ENCODE peak calls at places on chromosomes 7 and 10, in five cellular contexts. Q is OCI-LY7; M is thoracic aorta; A is CD8-positive, alpha-beta memory T cell; L is endodermal cell. Y is an unnamed sample. For H3K4me1, the result is how much of the 10 kb centered on the place peaks cover.

GRCh38 chr10:119316729-119317097 is 109.3 kb downstream of the GRK5 start:
- DNase-seq in Q (no peak), M (peak), A (no peak), L (peak), Y (no peak)

GRCh38 chr10:114332808-114333207 is 71.5 kb downstream of the AFAP1L2 start:
- DNase-seq in Q (no peak), M (no peak), A (no peak), L (no peak), Y (no peak)

GRCh38 chr10:64450312-64450711 is 929.1 kb downstream of the REEP3 start:
- DNase-seq in Q (no peak), M (no peak), A (no peak), L (no peak), Y (no peak)

GRCh38 chr7:34075976-34076375 is 170.6 kb downstream of the BMPER start:
- DNase-seq in Q (no peak), M (no peak), A (no peak), L (no peak), Y (no peak)

GRCh38 chr7:57385668-57386067 is 64.3 kb upstream of the ZNF716 start:
- DNase-seq in Q (no peak), M (no peak), A (no peak), L (no peak), Y (no peak)

GRCh38 chr7:137835486-137836112 is 11.2 kb downstream of the DGKI start:
- DNase-seq in Q (no peak), M (no peak), A (no peak), L (no peak), Y (no peak)

GRCh38 chr7:118080947-118081346 is 103.0 kb upstream of the LSM8 start:
- DNase-seq in Q (no peak), M (no peak), A (no peak), L (peak), Y (no peak)

GRCh38 chr10:31479752-31480151 is 160.7 kb downstream of the ZEB1 start:
- DNase-seq in Q (no peak), M (no peak), A (no peak), L (no peak), Y (no peak)

GRCh38 chr10:47458466-47459154 is 25.3 kb downstream of the ANXA8 start:
- DNase-seq in Q (no peak), M (no peak), A (no peak), L (no peak), Y (no peak)

GRCh38 chr7:43291789-43292188 is 179.3 kb downstream of the HECW1 start:
- DNase-seq in Q (no peak), M (no peak), A (no peak), L (no peak), Y (no peak)

GRCh38 chr10:70657036-70657435 is 15.3 kb upstream of the ADAMTS14 start:
- DNase-seq in Q (no peak), M (no peak), A (no peak), L (no peak), Y (no peak)

GRCh38 chr7:11026452-11027359 is 53.0 kb downstream of the PHF14 start:
- DNase-seq in Q (no peak), M (no peak), A (no peak), L (no peak), Y (no peak)

GRCh38 chr7:101990811-101991418 is 173.5 kb downstream of the CUX1 start:
- DNase-seq in Q (peak), M (no peak), A (no peak), L (no peak), Y (no peak)

GRCh38 chr10:119290301-119291036 is 83.1 kb downstream of the GRK5 start:
- DNase-seq in Q (no peak), M (no peak), A (no peak), L (no peak), Y (no peak)

GRCh38 chr7:25716421-25716820 is 435.6 kb upstream of the NFE2L3 start:
- DNase-seq in Q (no peak), M (no peak), A (no peak), L (no peak), Y (no peak)

GRCh38 chr10:112790921-112791320 is 159.1 kb upstream of the TCF7L2 start:
- DNase-seq in Q (no peak), M (no peak), A (no peak), L (no peak), Y (no peak)

GRCh38 chr7:74511360-74511759 is 57.7 kb downstream of the GTF2IRD1 start:
- DNase-seq in Q (no peak), M (no peak), A (no peak), L (no peak), Y (no peak)

GRCh38 chr10:76769161-76769560 is 868.4 kb downstream of the KCNMA1 start:
- DNase-seq in Q (no peak), M (no peak), A (no peak), L (no peak), Y (no peak)

GRCh38 chr7:16412535-16413247 is 8.6 kb downstream of the CRPPA start:
- DNase-seq in Q (no peak), M (no peak), A (no peak), L (no peak), Y (no peak)

GRCh38 chr7:78118470-78118869 is 319.9 kb downstream of the PHTF2 start:
- DNase-seq in Q (no peak), M (no peak), A (no peak), L (no peak), Y (no peak)

GRCh38 chr7:47513741-47514241 is 68.1 kb downstream of the TNS3 start:
- DNase-seq in Q (no peak), M (no peak), A (no peak), L (no peak), Y (no peak)

GRCh38 chr7:954330-955238 is at the start of gene ADAP1:
- DNase-seq in Q (peak), M (no peak), A (peak), L (no peak), Y (peak)

DNA sequence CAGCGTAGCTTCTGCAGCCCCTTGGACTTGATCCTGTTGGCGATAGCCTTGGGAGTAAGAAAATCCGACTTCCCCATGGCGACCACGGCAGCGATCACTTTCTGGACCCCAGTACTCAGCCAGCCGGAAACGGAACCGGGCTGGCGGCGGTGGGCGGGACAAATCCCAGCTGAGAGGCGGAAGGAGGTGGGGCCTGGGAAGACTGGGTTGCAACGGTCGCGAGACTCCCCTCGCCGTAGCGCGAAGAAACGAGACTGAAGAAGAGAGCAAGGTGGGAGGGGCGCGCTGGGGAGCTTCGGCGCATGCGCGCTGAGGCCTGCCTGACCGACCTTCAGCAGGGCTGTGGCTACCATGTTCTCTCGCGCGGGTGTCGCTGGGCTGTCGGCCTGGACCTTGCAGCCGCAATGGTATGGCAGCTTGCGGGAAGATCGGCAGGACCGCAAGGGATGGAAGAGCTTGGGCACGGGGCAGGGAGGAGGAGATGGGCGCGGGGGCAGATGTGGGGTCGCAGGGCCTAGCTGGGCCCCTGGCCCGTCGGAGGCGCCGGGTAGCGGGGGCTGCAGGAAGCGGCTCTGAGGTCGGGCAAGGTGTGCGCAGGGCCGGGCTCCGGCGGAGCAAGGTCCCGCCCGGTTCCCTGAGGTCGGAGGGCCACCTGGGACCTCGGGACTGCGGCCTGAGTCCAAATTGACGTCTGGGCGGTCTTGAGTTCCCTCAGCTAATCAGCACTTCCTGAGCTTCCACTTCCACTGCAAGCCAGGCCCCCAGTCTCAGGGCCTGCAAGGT is at the start of the genes ATP5F1C and KIN:
- DNase-seq in Q (peak), M (peak), A (peak), L (peak), Y (peak)
- H3K4me1 ChIP-seq in Q (under half), M (under half), A (under half), L (under half), Y (half or more)

GRCh38 chr7:98286701-98287485 is 5.4 kb downstream of the BRI3 start:
- DNase-seq in Q (no peak), M (no peak), A (no peak), L (no peak), Y (no peak)
- H3K4me3 ChIP-seq in Q (no peak), M (peak), A (no peak), L (no peak), Y (no peak)

GRCh38 chr7:150751702-150752101 is 14.5 kb downstream of the GIMAP5 start:
- DNase-seq in Q (no peak), M (no peak), A (no peak), L (no peak), Y (no peak)

GRCh38 chr7:150753826-150754603 is 16.8 kb downstream of the GIMAP5 start:
- DNase-seq in Q (peak), M (no peak), A (no peak), L (peak), Y (no peak)

GRCh38 chr7:150754950-150755349 is 17.7 kb downstream of the GIMAP5 start:
- DNase-seq in Q (no peak), M (no peak), A (no peak), L (no peak), Y (no peak)

GRCh38 chr7:150755473-150756099 is 18.4 kb downstream of the GIMAP5 start:
- DNase-seq in Q (no peak), M (no peak), A (peak), L (no peak), Y (peak)

DNA sequence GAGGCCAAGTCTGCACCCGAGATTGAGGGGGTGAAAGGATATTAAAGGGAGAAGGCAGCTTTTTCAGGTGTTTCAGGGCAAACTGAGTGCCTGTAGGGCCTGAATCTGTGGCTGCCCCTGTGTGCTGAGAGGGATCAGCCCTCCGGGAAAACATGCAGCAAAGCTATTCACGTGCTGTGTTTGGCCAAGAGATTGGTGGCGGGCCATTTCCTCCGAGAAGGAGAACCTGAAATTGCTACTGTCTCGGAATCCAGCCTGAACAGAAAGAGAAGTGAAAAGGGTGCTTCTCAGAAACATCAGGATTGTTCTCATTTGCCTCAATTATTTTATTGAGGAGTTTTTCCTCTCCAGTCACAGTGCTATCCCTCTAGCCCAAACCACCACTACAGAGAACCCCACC is 16.0 kb downstream of the GIMAP5 start:
- DNase-seq in Q (no peak), M (no peak), A (no peak), L (no peak), Y (no peak)
- H3K4me1 ChIP-seq in Q (under half), M (under half), A (half or more), L (under half), Y (half or more)

GRCh38 chr7:130114776-130115175 is 44.4 kb downstream of the KLHDC10 start:
- DNase-seq in Q (no peak), M (no peak), A (no peak), L (no peak), Y (no peak)

GRCh38 chr7:130114374-130114773 is 44.0 kb downstream of the KLHDC10 start:
- DNase-seq in Q (peak), M (no peak), A (no peak), L (no peak), Y (no peak)

GRCh38 chr7:130113887-130114286 is 43.6 kb downstream of the KLHDC10 start:
- DNase-seq in Q (no peak), M (no peak), A (no peak), L (no peak), Y (no peak)

GRCh38 chr7:130112662-130113425 is 42.5 kb downstream of the KLHDC10 start:
- DNase-seq in Q (no peak), M (no peak), A (no peak), L (no peak), Y (no peak)

DNA sequence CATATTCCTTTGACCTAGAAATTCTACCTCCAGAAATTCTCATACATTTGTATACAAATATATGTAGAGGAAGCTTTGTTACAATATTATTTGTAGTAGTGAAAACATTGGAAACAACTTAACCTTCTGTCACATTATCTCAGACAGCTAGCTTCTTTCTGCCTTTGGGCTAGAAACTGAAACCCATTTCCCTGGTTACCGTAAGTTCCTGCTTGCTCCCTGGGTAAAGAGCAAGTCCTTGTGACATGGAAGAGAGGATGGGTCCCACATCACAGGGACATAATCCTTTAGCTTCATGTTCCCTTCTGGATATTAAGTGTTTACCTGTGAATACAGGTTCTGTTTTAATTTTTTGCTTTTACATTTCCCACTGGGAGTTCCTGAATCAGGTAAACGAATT is 41.7 kb downstream of the KLHDC10 start:
- DNase-seq in Q (no peak), M (no peak), A (no peak), L (no peak), Y (no peak)
- H3K4me3 ChIP-seq in Q (no peak), M (no peak), A (no peak), L (no peak), Y (no peak)

Y was measured in CD4-positive, alpha-beta memory T cell.